ENCODE peak calls at places on chromosomes 2 and 18, in seven cellular contexts. W is fibroblast of mammary gland; E is lower leg skin; D is GM23248; M is right lobe of liver; H is CD4-positive, alpha-beta memory T cell; J is fibroblast of lung. I is an unnamed sample.

GRCh38 chr2:143431316-143431715 is 302.1 kb downstream of the ARHGAP15 start:
- DNase-seq in J (peak), W (no peak), M (no peak), E (no peak), H (no peak), D (no peak), I (no peak)

GRCh38 chr2:70817284-70817954 is 3.0 kb downstream of the CLEC4F start:
- DNase-seq in H (no peak), J (no peak), M (no peak), W (no peak), D (no peak), E (no peak), I (no peak)

GRCh38 chr2:140918426-140918825 is 1212.4 kb downstream of the LRP1B start:
- DNase-seq in W (no peak), M (no peak), J (no peak), H (no peak), E (no peak), D (no peak), I (no peak)

GRCh38 chr2:165470351-165470750 is 853 bp downstream of the CSRNP3 start:
- DNase-seq in E (no peak), H (no peak), D (no peak), J (no peak), W (no peak), M (no peak), I (no peak)

GRCh38 chr2:188217266-188217665 is 74.4 kb upstream of the GULP1 start:
- DNase-seq in M (no peak), H (no peak), E (no peak), W (no peak), D (no peak), J (no peak), I (no peak)

GRCh38 chr2:43950383-43951008 is 45.3 kb downstream of the LRPPRC start:
- DNase-seq in D (peak), W (peak), E (no peak), H (peak), M (no peak), J (peak), I (peak)

GRCh38 chr18:63788447-63789096 is 13.4 kb downstream of the SERPINB7 start:
- DNase-seq in W (peak), H (no peak), J (peak), E (no peak), M (no peak), D (peak), I (peak)

GRCh38 chr2:177501186-177501585 is 108.6 kb downstream of the AGPS start:
- DNase-seq in H (no peak), D (peak), E (no peak), W (no peak), J (no peak), M (no peak), I (peak)

GRCh38 chr18:41593276-41593675 is 361.8 kb upstream of the PIK3C3 start:
- DNase-seq in M (no peak), D (no peak), E (no peak), H (no peak), J (peak), W (no peak), I (no peak)

GRCh38 chr2:200379481-200380120 is 73.1 kb downstream of the SPATS2L start:
- DNase-seq in M (no peak), W (no peak), D (no peak), H (no peak), J (no peak), E (no peak), I (peak)

GRCh38 chr2:234865586-234865985 is 86.2 kb upstream of the SH3BP4 start:
- DNase-seq in E (no peak), H (no peak), M (no peak), J (no peak), W (no peak), D (no peak), I (peak)

GRCh38 chr2:133894429-133894828 is 326.2 kb upstream of the NCKAP5 start:
- DNase-seq in D (no peak), W (no peak), H (no peak), M (no peak), E (no peak), J (no peak), I (no peak)

GRCh38 chr2:236968101-236968886 is 117.4 kb upstream of the COPS8 start:
- DNase-seq in M (no peak), W (no peak), J (no peak), H (peak), D (no peak), E (peak), I (no peak)

GRCh38 chr18:63099848-63100625 is 219.5 kb downstream of the BCL2 start:
- DNase-seq in J (peak), D (no peak), E (no peak), M (peak), W (no peak), H (no peak), I (no peak)

GRCh38 chr2:129876576-129876975 is 102.9 kb upstream of the RAB6C start:
- DNase-seq in H (no peak), J (no peak), W (no peak), D (no peak), E (peak), M (no peak), I (no peak)

GRCh38 chr2:28347596-28347995 is 45.1 kb upstream of the FOSL2 start:
- DNase-seq in J (no peak), D (no peak), W (no peak), H (no peak), E (no peak), M (peak), I (no peak)

GRCh38 chr2:195473802-195474201 is 183.2 kb upstream of the SLC39A10 start:
- DNase-seq in E (no peak), W (no peak), D (no peak), M (no peak), J (no peak), H (no peak), I (no peak)

GRCh38 chr2:150542692-150543091 is 55.2 kb upstream of the RND3 start:
- DNase-seq in M (no peak), H (no peak), W (no peak), E (no peak), D (no peak), J (no peak), I (no peak)

GRCh38 chr2:96167407-96168013 is 22.3 kb upstream of the DUSP2 start:
- DNase-seq in H (no peak), D (no peak), J (peak), E (no peak), M (no peak), W (no peak), I (no peak)

GRCh38 chr2:191297031-191297430 is 51.8 kb downstream of the MYO1B start:
- DNase-seq in E (no peak), D (peak), M (no peak), H (no peak), W (no peak), J (no peak), I (no peak)

GRCh38 chr2:30235859-30236535 is 4.7 kb downstream of the LBH start:
- DNase-seq in M (no peak), D (no peak), W (no peak), E (peak), H (no peak), J (no peak), I (no peak)

GRCh38 chr2:3146772-3147640 is 230.6 kb downstream of the EIPR1 start:
- DNase-seq in J (no peak), W (no peak), H (no peak), M (no peak), D (no peak), E (peak), I (no peak)

GRCh38 chr2:100013892-100014677 is 128.3 kb downstream of the AFF3 start:
- DNase-seq in E (no peak), J (peak), W (peak), M (peak), D (peak), H (no peak), I (peak)

GRCh38 chr2:99198103-99198841 is 17.3 kb downstream of the MRPL30 start:
- DNase-seq in H (no peak), E (no peak), D (no peak), J (no peak), W (no peak), M (no peak), I (peak)

GRCh38 chr2:232420463-232421188 is 14.0 kb downstream of the ALPG start:
- DNase-seq in J (peak), H (peak), M (no peak), E (no peak), W (no peak), D (peak), I (peak)

GRCh38 chr18:36812686-36813085 is 16.1 kb downstream of the TPGS2 start:
- DNase-seq in D (no peak), H (no peak), J (no peak), E (no peak), W (no peak), M (no peak), I (no peak)

GRCh38 chr2:26982102-26982742 is 11.8 kb downstream of the MAPRE3 start:
- DNase-seq in E (peak), J (peak), M (peak), D (peak), H (peak), W (peak), I (peak)

GRCh38 chr2:128354731-128355470 is 36.2 kb upstream of the HS6ST1 start:
- DNase-seq in H (no peak), D (peak), W (peak), E (peak), J (peak), M (no peak), I (no peak)

GRCh38 chr2:217857624-217858506 is 144.9 kb downstream of the TNS1 start:
- DNase-seq in W (no peak), E (peak), D (no peak), M (no peak), H (no peak), J (no peak), I (no peak)

GRCh38 chr2:236874866-236875481 is 210.7 kb upstream of the COPS8 start:
- DNase-seq in M (no peak), H (no peak), E (peak), W (no peak), J (no peak), D (no peak), I (no peak)

GRCh38 chr2:128236491-128237035 is 82.1 kb downstream of the HS6ST1 start:
- DNase-seq in D (peak), J (peak), E (peak), W (peak), H (no peak), M (no peak), I (peak)

GRCh38 chr2:38098351-38099095 is 22.6 kb upstream of the CYP1B1 start:
- DNase-seq in D (no peak), E (no peak), H (no peak), M (no peak), W (peak), J (no peak), I (no peak)
- H3K4me3 ChIP-seq in D (peak), E (no peak), H (no peak), M (peak), W (no peak), J (peak), I (no peak)

DNA sequence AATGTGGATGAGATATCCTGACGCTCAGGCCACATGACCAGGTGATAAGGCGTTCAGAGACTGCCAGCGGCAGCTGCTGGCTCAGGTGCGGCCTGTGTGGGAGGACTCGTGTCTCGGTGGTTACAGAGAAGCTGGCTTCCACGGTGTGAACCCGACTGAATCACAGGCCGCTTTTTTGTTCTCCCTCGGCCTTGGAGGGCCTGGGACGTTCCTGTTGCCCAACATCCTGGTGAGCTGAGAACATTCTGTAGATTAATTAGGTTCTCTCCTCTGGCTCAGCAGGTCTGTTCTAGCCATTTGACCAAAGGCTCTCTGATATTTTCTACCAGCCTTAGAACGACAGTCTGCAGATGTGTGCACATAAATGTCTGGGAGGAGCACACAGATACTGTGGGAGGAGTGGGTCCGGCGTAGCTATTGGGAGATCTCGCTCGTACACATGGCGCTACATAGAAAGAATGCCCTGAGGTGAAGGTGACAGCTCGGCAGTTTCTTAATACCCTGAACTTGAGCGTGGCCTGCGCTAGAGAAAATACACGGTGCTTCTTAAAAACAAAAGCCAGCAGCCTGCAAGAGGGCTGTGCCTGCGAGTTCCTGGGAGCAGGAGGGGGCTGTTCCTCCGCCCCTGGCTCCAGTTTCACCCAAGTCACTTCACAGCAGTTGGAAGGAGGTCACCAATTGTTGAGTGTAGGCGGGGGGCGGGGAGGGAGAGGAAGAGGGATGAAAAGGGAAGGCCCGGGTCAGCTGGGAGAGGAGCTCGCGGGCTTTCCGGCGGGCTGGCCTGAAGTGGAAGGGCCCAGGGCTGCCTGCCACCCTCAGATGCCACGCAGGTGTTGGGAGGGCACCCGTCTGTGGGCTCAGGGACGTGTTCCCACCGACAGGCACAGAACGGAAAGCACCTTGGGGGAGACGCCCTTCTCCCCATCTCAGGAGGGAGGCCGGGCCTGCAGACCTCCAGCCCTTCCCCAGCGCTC is 124.6 kb upstream of the ZNF516 start:
- DNase-seq in D (peak), M (peak), H (no peak), W (peak), J (peak), E (no peak), I (peak)
- H3K4me3 ChIP-seq in D (peak), M (peak), H (no peak), W (peak), J (peak), E (no peak), I (peak)

DNA sequence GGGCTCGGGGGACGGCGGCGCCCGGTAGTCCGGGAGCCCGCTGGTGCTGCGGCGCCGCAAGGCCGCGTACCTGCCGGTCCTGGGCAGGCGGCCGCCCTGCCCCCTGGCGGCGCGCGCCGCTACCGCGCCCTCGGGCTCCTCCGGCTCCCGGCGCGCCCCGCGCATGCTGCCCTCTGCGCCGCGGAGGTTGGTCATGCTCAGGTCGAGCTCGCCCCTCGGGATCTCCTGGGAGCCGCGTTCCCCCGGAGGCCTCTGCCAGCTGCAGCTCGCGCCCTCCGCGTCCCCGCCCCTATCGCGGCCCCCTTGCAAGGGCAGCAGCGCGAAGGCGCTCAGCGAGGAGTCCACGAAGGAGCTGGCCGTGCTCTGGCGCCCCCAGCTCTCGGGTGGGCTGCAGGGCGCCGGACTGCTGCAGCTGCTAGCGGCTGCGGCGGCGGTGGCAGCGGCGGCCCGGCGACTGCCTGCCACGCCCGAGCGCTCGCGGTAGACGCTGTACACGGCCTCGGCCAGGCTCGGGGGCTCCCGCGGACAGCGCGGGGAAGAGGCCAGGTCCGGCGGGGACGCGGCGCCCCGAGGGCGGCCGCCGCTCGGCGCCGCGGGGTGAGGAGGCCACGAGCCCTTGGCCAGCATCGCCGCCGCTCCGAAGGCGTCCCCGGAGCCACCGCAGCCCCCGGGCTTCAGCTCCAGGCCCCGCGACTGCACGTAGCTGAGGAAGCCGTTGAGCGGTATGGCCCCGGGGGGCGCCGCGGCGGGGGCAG is 4.5 kb downstream of the TMEM200C start:
- DNase-seq in H (no peak), D (no peak), J (peak), M (peak), E (peak), W (peak), I (peak)
- H3K4me3 ChIP-seq in H (no peak), D (no peak), J (peak), M (peak), E (no peak), W (no peak), I (no peak)

GRCh38 chr18:35619941-35620340 is 38.4 kb downstream of the GALNT1 start:
- DNase-seq in E (no peak), J (no peak), M (no peak), H (no peak), D (no peak), W (no peak), I (no peak)
- H3K4me3 ChIP-seq in E (no peak), J (no peak), M (no peak), H (no peak), D (no peak), W (no peak), I (no peak)

GRCh38 chr2:121284424-121285076 is 452 bp downstream of the TFCP2L1 start:
- DNase-seq in E (peak), W (no peak), M (no peak), J (no peak), D (no peak), H (no peak), I (peak)
- H3K4me3 ChIP-seq in E (peak), W (no peak), M (peak), J (no peak), D (peak), H (no peak), I (peak)

GRCh38 chr2:112645396-112646101 is at the start of gene SLC20A1:
- DNase-seq in M (peak), D (peak), W (peak), H (peak), J (peak), E (peak), I (peak)
- H3K4me3 ChIP-seq in M (peak), D (peak), W (peak), H (peak), J (peak), E (peak), I (peak)

I was measured in epithelial cell of esophagus.